ENCODE peak calls at places on chromosomes 6 and 20, in seven cellular contexts. Z is GM12891, O is Peyer's patch, Y is esophagus squamous epithelium, E is heart left ventricle, T is lower leg skin, K is sigmoid colon. C is an unnamed sample.

GRCh38 chr20:54212226-54212625 is 4.3 kb downstream of the PFDN4 start:
- DNase-seq in E (no peak), Y (no peak), K (no peak), T (no peak), O (no peak), Z (no peak), C (no peak)

GRCh38 chr6:20312581-20312980 is 89.1 kb upstream of the E2F3 start:
- DNase-seq in Z (no peak), E (no peak), Y (no peak), O (no peak), T (no peak), K (no peak), C (peak; percentile 63)

GRCh38 chr6:85537055-85537494 is 56.6 kb downstream of the SNX14 start:
- DNase-seq in E (no peak), K (no peak), T (no peak), Y (no peak), O (no peak), Z (no peak), C (no peak)

GRCh38 chr20:23225407-23226060 is 125.1 kb upstream of the NXT1 start:
- DNase-seq in K (peak; percentile 84), Z (no peak), Y (no peak), O (no peak), T (peak; percentile 76), E (no peak), C (peak; percentile 83)

GRCh38 chr6:136550045-136550329 is 235 bp downstream of the MAP7 start:
- DNase-seq in K (no peak), Y (no peak), E (no peak), Z (peak; percentile 58), O (no peak), T (no peak), C (no peak)

GRCh38 chr6:77105091-77105490 is 358.2 kb downstream of the HTR1B start:
- DNase-seq in T (no peak), E (no peak), Z (no peak), K (no peak), Y (no peak), O (no peak), C (no peak)

GRCh38 chr6:170152111-170152926 is 138.6 kb downstream of the DLL1 start:
- DNase-seq in Z (no peak), Y (no peak), O (no peak), K (no peak), E (peak; percentile 84), T (peak; percentile 56), C (peak; percentile 51)

GRCh38 chr20:13059398-13060136 is 50.8 kb downstream of the SPTLC3 start:
- DNase-seq in Y (no peak), E (no peak), O (no peak), T (no peak), K (no peak), Z (no peak), C (no peak)

GRCh38 chr6:6856538-6857523 is 250.9 kb upstream of the RREB1 start:
- DNase-seq in O (peak; percentile 48), Y (peak; percentile 48), E (peak; percentile 51), Z (no peak), T (peak; percentile 52), K (peak; percentile 76), C (no peak)

GRCh38 chr6:55175078-55175777 is 913 bp downstream of the HCRTR2 start:
- DNase-seq in Y (no peak), K (no peak), O (no peak), T (no peak), E (no peak), Z (no peak), C (no peak)

GRCh38 chr20:2741881-2742280 is 49.3 kb downstream of the EBF4 start:
- DNase-seq in Y (no peak), E (no peak), T (no peak), O (no peak), K (no peak), Z (no peak), C (no peak)

GRCh38 chr20:58618694-58619540 is 32.2 kb upstream of the STX16 start:
- DNase-seq in T (no peak), Z (no peak), Y (no peak), E (no peak), K (no peak), O (no peak), C (peak; percentile 22)

GRCh38 chr6:90222724-90223198 is 73.9 kb downstream of the BACH2 start:
- DNase-seq in Y (no peak), T (no peak), E (no peak), Z (no peak), O (no peak), K (no peak), C (no peak)

GRCh38 chr20:49277786-49278035 is 146 bp downstream of the ZNFX1 start:
- DNase-seq in Z (no peak), T (no peak), O (no peak), E (no peak), K (no peak), Y (no peak), C (no peak)

GRCh38 chr20:49278817-49279676 is 1.2 kb upstream of the ZNFX1 start:
- DNase-seq in E (no peak), Z (no peak), O (no peak), T (peak; percentile 31), K (no peak), Y (no peak), C (no peak)

GRCh38 chr20:49276895-49277785 is 717 bp downstream of the ZNFX1 start:
- DNase-seq in Z (no peak), E (peak; percentile 40), Y (no peak), K (peak; percentile 77), O (peak; percentile 35), T (peak; percentile 32), C (peak; percentile 43)

GRCh38 chr20:49279677-49280462 is 2.0 kb upstream of the ZNFX1 start:
- DNase-seq in T (no peak), O (no peak), Z (no peak), Y (no peak), E (no peak), K (no peak), C (no peak)

GRCh38 chr20:49278036-49278816 is at the start of gene ZNFX1:
- DNase-seq in O (peak; percentile 100), T (peak; percentile 99), E (peak; percentile 99), Y (peak; percentile 98), K (peak; percentile 99), Z (peak; percentile 87), C (peak; percentile 99)
- TF ChIP-seq POLR2A in O (peak; percentile 99), T (peak; percentile 91), E (peak; percentile 98), Y (peak; percentile 99), K (peak; percentile 100), Z (peak; percentile 100), C (peak; percentile 100)

DNA sequence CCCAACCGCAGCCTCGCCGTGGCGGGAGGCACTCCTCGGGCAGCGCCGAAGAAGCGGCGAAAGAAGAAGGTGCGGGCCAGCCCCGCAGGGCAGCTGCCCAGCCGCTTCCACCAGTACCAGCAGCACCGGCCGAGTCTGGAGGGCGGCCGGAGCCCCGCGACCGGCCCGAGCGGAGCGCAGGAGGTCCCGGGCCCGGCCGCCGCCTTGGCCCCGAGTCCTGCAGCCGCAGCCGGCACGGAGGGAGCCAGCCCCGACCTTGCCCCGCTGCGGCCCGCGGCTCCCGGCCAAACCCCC is 525 bp downstream of the PNRC1 start:
- DNase-seq in Z (no peak), T (no peak), K (no peak), O (no peak), E (no peak), Y (no peak), C (no peak)
- TF ChIP-seq POLR2A in Z (no peak), T (no peak), K (no peak), O (no peak), E (no peak), Y (no peak), C (no peak)

GRCh38 chr6:130676077-130676772 is 151.0 kb upstream of the SMLR1 start:
- DNase-seq in T (no peak), O (no peak), Z (no peak), K (peak; percentile 85), Y (no peak), E (peak; percentile 32), C (no peak)

GRCh38 chr6:130675072-130675471 is 152.1 kb upstream of the SMLR1 start:
- DNase-seq in O (no peak), T (no peak), Y (no peak), Z (no peak), E (no peak), K (no peak), C (no peak)

GRCh38 chr6:130676773-130677144 is 150.4 kb upstream of the SMLR1 start:
- DNase-seq in Z (no peak), T (no peak), E (no peak), Y (no peak), K (no peak), O (no peak), C (no peak)

GRCh38 chr6:130677766-130678165 is 149.4 kb upstream of the SMLR1 start:
- DNase-seq in Y (no peak), T (no peak), E (no peak), O (no peak), K (no peak), Z (no peak), C (no peak)

GRCh38 chr6:130677312-130677711 is 149.9 kb upstream of the SMLR1 start:
- DNase-seq in T (no peak), K (no peak), E (no peak), Z (no peak), Y (no peak), O (no peak), C (no peak)
- TF ChIP-seq POLR2A in T (no peak), K (no peak), E (no peak), Z (no peak), Y (no peak), O (no peak), C (no peak)

GRCh38 chr6:27250955-27251671 is 3.6 kb downstream of the PRSS16 start:
- DNase-seq in Z (peak; percentile 54), Y (peak; percentile 18), O (peak; percentile 87), E (no peak), T (peak; percentile 72), K (no peak), C (peak; percentile 97)
- TF ChIP-seq POLR2A in Z (no peak), Y (no peak), O (no peak), E (no peak), T (no peak), K (no peak), C (peak; percentile 37)

GRCh38 chr6:142146828-142147662 is at the start of the genes NMBR and VTA1:
- DNase-seq in E (peak; percentile 98), Z (peak; percentile 49), O (peak; percentile 96), T (peak; percentile 97), Y (peak; percentile 94), K (peak; percentile 98), C (peak; percentile 96)
- TF ChIP-seq POLR2A in E (peak; percentile 61), Z (peak; percentile 88), O (peak; percentile 45), T (no peak), Y (no peak), K (no peak), C (peak; percentile 63)